ENCODE peak calls at places on chromosomes 16 and 17, in eight cellular contexts. D is psoas muscle, R is GM12878, L is MM.1S, W is fibroblast of pulmonary artery, B is omental fat pad, N is PC-9, V is heart left ventricle. A is an unnamed sample.

GRCh38 chr17:42484304-42484703 is 25.6 kb downstream of the ATP6V0A1 start:
- DNase-seq in D (no peak), R (peak; percentile 70), L (peak; percentile 83), W (no peak), B (no peak), N (no peak), V (no peak), A (no peak)

GRCh38 chr16:87264634-87265033 is 52.6 kb downstream of the C16orf95 start:
- DNase-seq in D (no peak), R (no peak), L (no peak), W (no peak), B (no peak), N (no peak), V (no peak), A (no peak)

GRCh38 chr16:5412721-5413120 is 315.1 kb upstream of the EEF2KMT start:
- DNase-seq in D (no peak), R (no peak), L (no peak), W (no peak), B (peak; percentile 25), N (no peak), V (no peak), A (no peak)

GRCh38 chr16:82041542-82041941 is 6.5 kb downstream of the HSD17B2 start:
- DNase-seq in D (no peak), R (no peak), L (no peak), W (no peak), B (no peak), N (no peak), V (no peak), A (no peak)

GRCh38 chr16:72637306-72637705 is 410.6 kb downstream of the ZFHX3 start:
- DNase-seq in D (no peak), R (no peak), L (no peak), W (peak; percentile 79), B (no peak), N (peak; percentile 36), V (no peak), A (no peak)

GRCh38 chr16:12089492-12090161 is 113.1 kb downstream of the SNX29 start:
- DNase-seq in D (no peak), R (no peak), L (no peak), W (peak; percentile 76), B (no peak), N (no peak), V (peak; percentile 62), A (peak; percentile 64)

GRCh38 chr16:24736758-24737157 is 7.3 kb downstream of the TNRC6A start:
- DNase-seq in D (no peak), R (no peak), L (no peak), W (no peak), B (no peak), N (peak; percentile 74), V (no peak), A (no peak)

GRCh38 chr16:30623558-30624283 is 13.5 kb upstream of the ZNF689 start:
- DNase-seq in D (no peak), R (no peak), L (no peak), W (no peak), B (no peak), N (no peak), V (no peak), A (no peak)

GRCh38 chr17:31425646-31426045 is 34.2 kb downstream of the RAB11FIP4 start:
- DNase-seq in D (no peak), R (no peak), L (no peak), W (no peak), B (no peak), N (no peak), V (no peak), A (no peak)

GRCh38 chr16:69762843-69763556 is 868 bp downstream of the WWP2 start:
- DNase-seq in D (no peak), R (no peak), L (peak; percentile 43), W (peak; percentile 53), B (no peak), N (no peak), V (no peak), A (no peak)

GRCh38 chr16:3444032-3444388 is 530 bp downstream of the NAA60 start:
- DNase-seq in D (no peak), R (no peak), L (no peak), W (peak; percentile 81), B (no peak), N (no peak), V (no peak), A (no peak)

GRCh38 chr17:5078106-5079028 is at the start of gene ZFP3:
- DNase-seq in D (peak; percentile 95), R (peak; percentile 56), L (no peak), W (peak; percentile 82), B (peak; percentile 52), N (peak; percentile 58), V (peak; percentile 92), A (peak; percentile 87)

GRCh38 chr17:80611831-80612230 is 67.2 kb downstream of the RPTOR start:
- DNase-seq in D (no peak), R (no peak), L (no peak), W (no peak), B (no peak), N (no peak), V (no peak), A (no peak)

GRCh38 chr16:78503501-78504110 is 404.2 kb downstream of the WWOX start:
- DNase-seq in D (no peak), R (no peak), L (peak; percentile 16), W (peak; percentile 64), B (no peak), N (no peak), V (no peak), A (peak; percentile 38)

GRCh38 chr17:57256708-57257112 is 387 bp downstream of the MSI2 start:
- DNase-seq in D (peak; percentile 62), R (no peak), L (peak; percentile 32), W (peak; percentile 17), B (no peak), N (no peak), V (no peak), A (no peak)

GRCh38 chr17:79574656-79575055 is 36.2 kb downstream of the RBFOX3 start:
- DNase-seq in D (no peak), R (no peak), L (no peak), W (no peak), B (no peak), N (no peak), V (no peak), A (no peak)

GRCh38 chr17:50636145-50636803 is 1.6 kb downstream of the ABCC3 start:
- DNase-seq in D (no peak), R (no peak), L (no peak), W (no peak), B (no peak), N (peak; percentile 49), V (no peak), A (no peak)

GRCh38 chr16:69083306-69083941 is 22.0 kb upstream of the HAS3 start:
- DNase-seq in D (no peak), R (no peak), L (no peak), W (no peak), B (no peak), N (no peak), V (no peak), A (no peak)

GRCh38 chr16:55530316-55530856 is 21.5 kb downstream of the LPCAT2 start:
- DNase-seq in D (no peak), R (no peak), L (no peak), W (no peak), B (no peak), N (peak; percentile 52), V (no peak), A (no peak)

GRCh38 chr16:54286330-54287017 is at the start of gene IRX3:
- DNase-seq in D (peak; percentile 93), R (no peak), L (no peak), W (peak; percentile 80), B (no peak), N (peak; percentile 88), V (peak; percentile 94), A (peak; percentile 34)

DNA sequence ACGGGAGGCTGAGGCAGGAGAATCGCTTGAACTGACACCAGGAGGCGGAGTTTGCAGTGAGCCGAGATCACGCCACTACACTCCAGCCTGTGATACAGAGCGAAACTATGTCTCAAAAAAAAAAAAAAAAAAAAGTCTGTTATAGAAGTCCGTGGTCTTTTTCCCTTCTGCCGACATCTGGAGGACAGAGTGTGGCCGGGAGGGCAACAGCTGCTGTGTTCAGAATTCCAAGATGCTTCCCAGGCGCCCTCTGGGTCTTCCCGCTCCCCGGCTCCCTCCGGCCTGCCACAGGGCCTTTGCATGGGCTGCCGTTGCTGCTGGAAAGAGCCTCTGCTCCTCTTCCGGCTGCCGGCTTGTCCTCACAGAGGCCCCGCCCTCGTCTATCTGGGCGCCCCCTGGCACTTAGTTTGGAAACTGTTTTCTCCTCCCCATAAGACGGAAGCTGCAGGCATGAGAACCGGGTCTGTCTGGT is 2.4 kb upstream of the CACNA1H start:
- DNase-seq in D (no peak), R (no peak), L (peak; percentile 19), W (no peak), B (no peak), N (no peak), V (no peak), A (no peak)
- TF ChIP-seq CTCF in D (no peak), R (no peak), L (no peak), W (no peak), B (no peak), N (no peak), V (no peak), A (no peak)

GRCh38 chr16:57689772-57690558 is 4.6 kb upstream of the DRC7 start:
- DNase-seq in D (no peak), R (peak; percentile 57), L (no peak), W (no peak), B (no peak), N (peak; percentile 60), V (no peak), A (peak; percentile 83)
- TF ChIP-seq CTCF in D (no peak), R (no peak), L (no peak), W (no peak), B (no peak), N (no peak), V (no peak), A (no peak)

GRCh38 chr16:10314811-10315210 is 71.0 kb upstream of the ATF7IP2 start:
- DNase-seq in D (no peak), R (no peak), L (peak; percentile 48), W (peak; percentile 28), B (no peak), N (no peak), V (no peak), A (no peak)
- TF ChIP-seq CTCF in D (no peak), R (peak; percentile 29), L (peak; percentile 37), W (peak; percentile 1), B (no peak), N (no peak), V (peak; percentile 46), A (peak; percentile 11)

GRCh38 chr17:8868092-8868491 is 618 bp upstream of the PIK3R6 start:
- DNase-seq in D (no peak), R (no peak), L (no peak), W (no peak), B (no peak), N (no peak), V (no peak), A (no peak)
- TF ChIP-seq CTCF in D (no peak), R (no peak), L (no peak), W (no peak), B (no peak), N (no peak), V (no peak), A (no peak)

A was measured in GM13976.